ENCODE peak calls at places on chromosomes 4 and X, in four cellular contexts. D is body of pancreas, E is K562, B is endodermal cell. J is an unnamed sample.

GRCh38 chr4:25552580-25553271 is 102.9 kb upstream of the SLC34A2 start:
- DNase-seq in D (peak; percentile 81), B (peak; percentile 51), E (no peak), J (no peak)

GRCh38 chr4:3231431-3231980 is 17.5 kb upstream of the MSANTD1 start:
- DNase-seq in D (no peak), E (no peak), B (no peak), J (no peak)

GRCh38 chr4:102501176-102501634 is at the start of gene NFKB1:
- DNase-seq in E (peak; percentile 61), D (peak; percentile 82), B (no peak), J (peak; percentile 75)

GRCh38 chr4:171353535-171353934 is 459.7 kb upstream of the GALNTL6 start:
- DNase-seq in E (no peak), B (no peak), D (no peak), J (no peak)

GRCh38 chr4:11631416-11631815 is 202.7 kb upstream of the HS3ST1 start:
- DNase-seq in E (no peak), D (no peak), B (no peak), J (no peak)

GRCh38 chr4:85005865-85006377 is 39.4 kb upstream of the WDFY3 start:
- DNase-seq in B (no peak), D (no peak), E (no peak), J (no peak)

GRCh38 chr4:23717528-23718248 is 172.2 kb downstream of the PPARGC1A start:
- DNase-seq in B (peak; percentile 49), D (peak; percentile 2), E (peak; percentile 72), J (no peak)

GRCh38 chr4:107292979-107293378 is 256.9 kb upstream of the DKK2 start:
- DNase-seq in E (no peak), B (no peak), D (no peak), J (no peak)

GRCh38 chr4:48138936-48139335 is 4.9 kb upstream of the TXK start:
- DNase-seq in D (no peak), E (no peak), B (no peak), J (no peak)

GRCh38 chrX:53281321-53281822 is at the start of gene IQSEC2:
- DNase-seq in B (peak; percentile 86), E (peak; percentile 77), D (peak; percentile 80), J (no peak)

GRCh38 chrX:77788050-77788449 is 2.0 kb upstream of the ATRX start:
- DNase-seq in B (no peak), E (peak; percentile 39), D (peak; percentile 9), J (no peak)

GRCh38 chr4:157014621-157015591 is 43.3 kb upstream of the PDGFC start:
- DNase-seq in B (peak; percentile 55), E (no peak), D (no peak), J (no peak)

GRCh38 chr4:143341186-143341755 is 4.6 kb downstream of the GAB1 start:
- DNase-seq in E (no peak), B (no peak), D (no peak), J (no peak)

GRCh38 chr4:105113800-105114199 is 32.9 kb upstream of the TET2 start:
- DNase-seq in B (no peak), D (no peak), E (no peak), J (no peak)

GRCh38 chr4:138401330-138401729 is 159.2 kb upstream of the SLC7A11 start:
- DNase-seq in D (peak; percentile 72), B (no peak), E (no peak), J (no peak)

GRCh38 chr4:6509587-6509986 is 37.2 kb upstream of the PPP2R2C start:
- DNase-seq in D (no peak), B (peak; percentile 34), E (no peak), J (no peak)

GRCh38 chr4:48578132-48578964 is 88.3 kb downstream of the ZAR1 start:
- DNase-seq in E (peak; percentile 45), B (peak; percentile 77), D (peak; percentile 75), J (no peak)

GRCh38 chrX:15349046-15349445 is 13.7 kb upstream of the PIGA start:
- DNase-seq in D (peak; percentile 70), E (peak; percentile 29), B (peak; percentile 74), J (no peak)

GRCh38 chr4:5967783-5968182 is 50.4 kb downstream of the C4orf50 start:
- DNase-seq in D (no peak), B (peak; percentile 56), E (no peak), J (no peak)

GRCh38 chr4:182560358-182560757 is 317.2 kb downstream of the TENM3 start:
- DNase-seq in E (no peak), D (no peak), B (peak; percentile 95), J (no peak)

GRCh38 chr4:140343303-140343702 is 30.1 kb upstream of the SCOC start:
- DNase-seq in D (peak; percentile 95), B (no peak), E (no peak), J (no peak)

GRCh38 chrX:107700317-107700774 is 72.0 kb downstream of the PRPS1 start:
- DNase-seq in D (peak; percentile 76), B (peak; percentile 63), E (no peak), J (no peak)

GRCh38 chrX:33183366-33183765 is 28.0 kb downstream of the DMD start:
- DNase-seq in E (no peak), B (peak; percentile 54), D (peak; percentile 63), J (no peak)

GRCh38 chr4:160233141-160233540 is 1130.3 kb downstream of the RAPGEF2 start:
- DNase-seq in E (no peak), B (no peak), D (no peak), J (no peak)

GRCh38 chr4:154719087-154719486 is 24.7 kb upstream of the LRAT start:
- DNase-seq in B (no peak), D (no peak), E (no peak), J (no peak)

GRCh38 chr4:153735901-153736461 is 23.8 kb downstream of the RNF175 start:
- DNase-seq in B (no peak), D (no peak), E (no peak), J (no peak)

GRCh38 chr4:125642645-125643044 is 327.9 kb downstream of the FAT4 start:
- DNase-seq in E (no peak), D (no peak), B (no peak), J (no peak)

GRCh38 chr4:150209140-150209829 is 131.0 kb downstream of the DCLK2 start:
- DNase-seq in B (peak; percentile 88), D (peak; percentile 68), E (peak; percentile 55), J (no peak)

GRCh38 chr4:157220026-157220881 is at the start of gene GRIA2:
- DNase-seq in B (peak; percentile 94), D (peak; percentile 54), E (peak; percentile 6), J (no peak)

GRCh38 chr4:73885570-73886230 is 16.5 kb downstream of the CXCL1 start:
- DNase-seq in D (no peak), E (peak; percentile 13), B (no peak), J (no peak)

GRCh38 chr4:72136429-72136828 is 104.6 kb downstream of the NPFFR2 start:
- DNase-seq in E (no peak), B (peak; percentile 70), D (no peak), J (no peak)

GRCh38 chrX:17859609-17860178 is 1.4 kb downstream of the RAI2 start:
- DNase-seq in B (peak; percentile 62), E (no peak), D (peak; percentile 55), J (no peak)

GRCh38 chr4:85495621-85496020 is 20.7 kb downstream of the ARHGAP24 start:
- DNase-seq in E (no peak), B (no peak), D (no peak), J (no peak)

GRCh38 chr4:17578482-17578891 is 1.5 kb downstream of the LAP3 start:
- DNase-seq in E (peak; percentile 18), B (no peak), D (no peak), J (no peak)
- H3K9me3 ChIP-seq in E (no peaks in the 10 kb centered on the region), B (no peaks in the 10 kb centered on the region), D (no peaks in the 10 kb centered on the region), J (no peaks in the 10 kb centered on the region)

GRCh38 chr4:1393866-1394265 is 12.4 kb downstream of the NKX1-1 start:
- DNase-seq in D (no peak), B (peak; percentile 29), E (no peak), J (no peak)

GRCh38 chr4:1398686-1399507 is 7.3 kb downstream of the NKX1-1 start:
- DNase-seq in D (no peak), E (no peak), B (no peak), J (no peak)

GRCh38 chr4:1399508-1400190 is 6.6 kb downstream of the NKX1-1 start:
- DNase-seq in D (no peak), E (peak; percentile 53), B (no peak), J (no peak)

GRCh38 chr4:1396806-1397455 is 9.3 kb downstream of the NKX1-1 start:
- DNase-seq in E (no peak), B (peak; percentile 26), D (no peak), J (peak; percentile 6)

GRCh38 chr4:1395941-1396805 is 10.1 kb downstream of the NKX1-1 start:
- DNase-seq in E (no peak), B (peak; percentile 24), D (no peak), J (no peak)
- H3K9me3 ChIP-seq in E (no peaks in the 10 kb centered on the region), B (no peaks in the 10 kb centered on the region), D (no peaks in the 10 kb centered on the region), J (no peaks in the 10 kb centered on the region)

GRCh38 chr4:28443786-28444412 is 1583.3 kb downstream of the STIM2 start:
- DNase-seq in E (no peak), D (peak; percentile 74), B (peak; percentile 78), J (no peak)
- H3K9me3 ChIP-seq in E (no peaks in the 10 kb centered on the region), D (no peaks in the 10 kb centered on the region), B (no peaks in the 10 kb centered on the region), J (no peaks in the 10 kb centered on the region)

GRCh38 chrX:22534643-22535042 is 261.9 kb downstream of the CBLL2 start:
- DNase-seq in D (no peak), B (no peak), E (no peak), J (no peak)
- H3K9me3 ChIP-seq in D (no peaks in the 10 kb centered on the region), B (no peaks in the 10 kb centered on the region), E (no peaks in the 10 kb centered on the region), J (no peaks in the 10 kb centered on the region)